ENCODE peak calls at places on chromosomes 5 and 9, in six cellular contexts. One of them, this sample, is unnamed.

GRCh38 chr5:176570044-176570443 is 20.9 kb downstream of the CDHR2 start:
- DNase-seq in suprapubic skin: no peak
- DNase-seq in fibroblast of lung: peak
- DNase-seq in keratinocyte: no peak
- DNase-seq in tibial nerve: no peak
- DNase-seq in cardiac fibroblast: peak
- DNase-seq in this sample: peak

GRCh38 chr5:79436821-79437220 is 77.1 kb downstream of the HOMER1 start:
- DNase-seq in suprapubic skin: no peak
- DNase-seq in fibroblast of lung: peak
- DNase-seq in keratinocyte: no peak
- DNase-seq in tibial nerve: no peak
- DNase-seq in cardiac fibroblast: peak
- DNase-seq in this sample: peak

GRCh38 chr5:36090033-36090432 is 23.4 kb upstream of the UGT3A2 start:
- DNase-seq in suprapubic skin: no peak
- DNase-seq in fibroblast of lung: peak
- DNase-seq in keratinocyte: no peak
- DNase-seq in tibial nerve: no peak
- DNase-seq in cardiac fibroblast: peak
- DNase-seq in this sample: peak

GRCh38 chr5:1962619-1963355 is 80.1 kb upstream of the IRX4 start:
- DNase-seq in suprapubic skin: no peak
- DNase-seq in fibroblast of lung: no peak
- DNase-seq in keratinocyte: peak
- DNase-seq in tibial nerve: no peak
- DNase-seq in cardiac fibroblast: no peak
- DNase-seq in this sample: no peak

GRCh38 chr9:82154573-82154972 is 166.0 kb downstream of the SPATA31D1 start:
- DNase-seq in suprapubic skin: no peak
- DNase-seq in fibroblast of lung: no peak
- DNase-seq in keratinocyte: no peak
- DNase-seq in tibial nerve: no peak
- DNase-seq in cardiac fibroblast: no peak
- DNase-seq in this sample: no peak

GRCh38 chr9:93252781-93253530 is 69.0 kb downstream of the WNK2 start:
- DNase-seq in suprapubic skin: no peak
- DNase-seq in fibroblast of lung: no peak
- DNase-seq in keratinocyte: no peak
- DNase-seq in tibial nerve: no peak
- DNase-seq in cardiac fibroblast: no peak
- DNase-seq in this sample: no peak

GRCh38 chr5:132334812-132335211 is 34.7 kb upstream of the SLC22A5 start:
- DNase-seq in suprapubic skin: no peak
- DNase-seq in fibroblast of lung: peak
- DNase-seq in keratinocyte: no peak
- DNase-seq in tibial nerve: no peak
- DNase-seq in cardiac fibroblast: no peak
- DNase-seq in this sample: peak

GRCh38 chr9:14435871-14436270 is 121.9 kb upstream of the NFIB start:
- DNase-seq in suprapubic skin: no peak
- DNase-seq in fibroblast of lung: no peak
- DNase-seq in keratinocyte: no peak
- DNase-seq in tibial nerve: no peak
- DNase-seq in cardiac fibroblast: no peak
- DNase-seq in this sample: no peak

GRCh38 chr9:83620841-83621636 is 1.9 kb upstream of the IDNK start:
- DNase-seq in suprapubic skin: no peak
- DNase-seq in fibroblast of lung: peak
- DNase-seq in keratinocyte: no peak
- DNase-seq in tibial nerve: peak
- DNase-seq in cardiac fibroblast: peak
- DNase-seq in this sample: peak

GRCh38 chr5:128536229-128536860 is 1.7 kb downstream of the FBN2 start:
- DNase-seq in suprapubic skin: no peak
- DNase-seq in fibroblast of lung: peak
- DNase-seq in keratinocyte: no peak
- DNase-seq in tibial nerve: no peak
- DNase-seq in cardiac fibroblast: peak
- DNase-seq in this sample: no peak

GRCh38 chr5:174319551-174319950 is 274.0 kb downstream of the NSG2 start:
- DNase-seq in suprapubic skin: peak
- DNase-seq in fibroblast of lung: no peak
- DNase-seq in keratinocyte: no peak
- DNase-seq in tibial nerve: no peak
- DNase-seq in cardiac fibroblast: no peak
- DNase-seq in this sample: no peak

DNA sequence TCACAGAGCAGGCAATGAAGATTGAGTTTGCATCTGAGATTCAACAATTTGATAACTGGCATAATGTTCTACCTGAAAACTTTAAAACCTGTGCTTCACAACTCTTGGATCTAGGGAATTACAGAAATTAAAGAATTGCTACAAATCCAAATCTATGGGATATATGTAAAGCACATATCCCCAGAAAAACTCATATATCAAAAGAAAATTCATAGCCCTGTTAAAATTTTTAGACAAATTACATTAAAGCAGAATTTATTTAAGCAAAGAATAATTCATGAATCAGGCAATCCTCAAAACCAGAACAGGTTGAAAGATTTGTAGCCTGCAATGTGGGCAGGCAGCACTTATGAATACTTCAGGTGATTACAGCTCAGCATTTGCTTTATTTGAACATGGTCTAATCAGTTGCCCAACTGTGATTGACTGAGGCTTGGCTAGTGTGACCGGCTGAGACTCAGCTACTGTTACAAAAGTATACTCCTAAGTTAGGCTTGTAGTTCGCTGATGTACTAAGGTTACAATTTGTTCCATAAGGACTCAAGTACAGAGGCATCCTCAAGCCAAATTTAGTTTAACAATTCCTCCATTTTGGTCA is 10.3 kb upstream of the UBTD2 start:
- DNase-seq in suprapubic skin: no peak
- DNase-seq in fibroblast of lung: no peak
- DNase-seq in keratinocyte: no peak
- DNase-seq in tibial nerve: no peak
- DNase-seq in cardiac fibroblast: no peak
- DNase-seq in this sample: no peak
- TF ChIP-seq CTCF in suprapubic skin: no peak
- TF ChIP-seq CTCF in fibroblast of lung: no peak
- TF ChIP-seq CTCF in keratinocyte: no peak
- TF ChIP-seq CTCF in tibial nerve: no peak
- TF ChIP-seq CTCF in cardiac fibroblast: no peak
- TF ChIP-seq CTCF in this sample: no peak

DNA sequence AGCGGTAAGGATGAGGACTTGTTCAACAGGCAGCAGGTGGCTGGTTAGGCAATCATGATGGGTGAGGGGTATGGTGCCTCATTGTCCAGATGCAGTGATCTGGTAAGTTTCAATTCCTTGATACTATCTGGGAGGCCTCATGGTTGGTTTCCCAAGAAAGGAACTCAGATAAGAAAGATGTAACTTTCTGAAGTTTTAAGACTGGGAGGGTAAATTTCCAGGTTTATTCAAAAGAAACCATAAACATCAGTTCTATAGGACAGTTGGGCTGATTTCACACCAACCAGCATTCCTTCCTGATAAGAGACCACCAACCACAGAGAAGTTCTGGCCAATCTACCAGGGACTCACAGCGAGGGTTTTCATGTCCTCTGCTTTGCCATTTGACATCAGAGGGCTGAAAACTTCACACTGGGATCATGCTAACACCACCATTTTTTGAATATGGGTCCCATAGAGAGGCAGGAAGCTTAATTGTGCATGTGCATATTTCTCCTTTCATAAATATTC is 773 bp upstream of the AGGF1 start:
- DNase-seq in suprapubic skin: no peak
- DNase-seq in fibroblast of lung: no peak
- DNase-seq in keratinocyte: no peak
- DNase-seq in tibial nerve: no peak
- DNase-seq in cardiac fibroblast: no peak
- DNase-seq in this sample: no peak
- H3K4me3 ChIP-seq in suprapubic skin: peak
- H3K4me3 ChIP-seq in fibroblast of lung: peak
- H3K4me3 ChIP-seq in keratinocyte: no peak
- H3K4me3 ChIP-seq in tibial nerve: peak
- H3K4me3 ChIP-seq in cardiac fibroblast: no peak
- H3K4me3 ChIP-seq in this sample: no peak

GRCh38 chr5:78062645-78063044 is 231.9 kb downstream of the AP3B1 start:
- DNase-seq in suprapubic skin: no peak
- DNase-seq in fibroblast of lung: no peak
- DNase-seq in keratinocyte: no peak
- DNase-seq in tibial nerve: no peak
- DNase-seq in cardiac fibroblast: no peak
- DNase-seq in this sample: no peak

GRCh38 chr5:78060421-78060820 is 234.1 kb downstream of the AP3B1 start:
- DNase-seq in suprapubic skin: no peak
- DNase-seq in fibroblast of lung: peak
- DNase-seq in keratinocyte: no peak
- DNase-seq in tibial nerve: no peak
- DNase-seq in cardiac fibroblast: peak
- DNase-seq in this sample: peak

GRCh38 chr5:78056053-78056452 is 238.4 kb downstream of the AP3B1 start:
- DNase-seq in suprapubic skin: no peak
- DNase-seq in fibroblast of lung: no peak
- DNase-seq in keratinocyte: no peak
- DNase-seq in tibial nerve: no peak
- DNase-seq in cardiac fibroblast: no peak
- DNase-seq in this sample: no peak

GRCh38 chr5:78056901-78057514 is 237.5 kb downstream of the AP3B1 start:
- DNase-seq in suprapubic skin: no peak
- DNase-seq in fibroblast of lung: no peak
- DNase-seq in keratinocyte: no peak
- DNase-seq in tibial nerve: no peak
- DNase-seq in cardiac fibroblast: peak
- DNase-seq in this sample: no peak
- TF ChIP-seq CTCF in suprapubic skin: no peak
- TF ChIP-seq CTCF in fibroblast of lung: no peak
- TF ChIP-seq CTCF in keratinocyte: no peak
- TF ChIP-seq CTCF in tibial nerve: no peak
- TF ChIP-seq CTCF in cardiac fibroblast: peak
- TF ChIP-seq CTCF in this sample: no peak

GRCh38 chr9:135907446-135908333 is at the start of gene CAMSAP1:
- DNase-seq in suprapubic skin: peak
- DNase-seq in fibroblast of lung: peak
- DNase-seq in keratinocyte: peak
- DNase-seq in tibial nerve: peak
- DNase-seq in cardiac fibroblast: peak
- DNase-seq in this sample: peak
- H3K4me3 ChIP-seq in suprapubic skin: peak
- H3K4me3 ChIP-seq in fibroblast of lung: peak
- H3K4me3 ChIP-seq in keratinocyte: peak
- H3K4me3 ChIP-seq in tibial nerve: peak
- H3K4me3 ChIP-seq in cardiac fibroblast: peak
- H3K4me3 ChIP-seq in this sample: peak

DNA sequence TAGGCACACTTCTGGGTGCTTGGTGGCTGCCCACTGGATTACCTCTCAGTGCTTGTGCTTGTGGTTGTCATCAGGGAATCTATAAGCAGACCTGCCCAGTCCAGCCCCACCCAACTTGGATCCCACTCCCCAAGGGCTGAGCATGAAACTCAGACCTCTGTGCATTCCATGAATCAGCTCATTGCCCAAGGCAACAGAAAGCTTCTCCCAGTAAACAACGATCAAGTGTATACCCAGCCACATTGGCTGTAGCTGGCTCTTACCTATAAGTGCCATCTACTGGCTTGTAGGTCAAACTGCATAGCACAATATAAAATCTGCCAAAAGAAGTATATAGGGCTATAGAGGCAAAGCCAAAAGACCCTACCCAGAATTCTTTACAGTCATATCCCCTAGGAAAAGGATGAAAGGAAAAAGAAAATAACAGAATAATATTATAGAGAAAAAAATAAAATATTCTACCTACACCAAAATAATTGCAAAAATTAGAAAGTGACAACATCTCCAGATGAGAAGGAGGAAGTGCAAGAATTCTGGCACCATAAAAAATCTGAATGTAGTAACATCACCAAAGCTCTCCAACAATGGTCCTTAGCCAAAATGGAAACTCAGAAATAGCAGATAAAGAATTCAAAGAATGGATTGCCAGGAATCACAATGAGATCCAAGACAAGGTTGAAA is 321.0 kb upstream of the TRPC7 start:
- DNase-seq in suprapubic skin: no peak
- DNase-seq in fibroblast of lung: peak
- DNase-seq in keratinocyte: no peak
- DNase-seq in tibial nerve: no peak
- DNase-seq in cardiac fibroblast: peak
- DNase-seq in this sample: peak
- TF ChIP-seq CTCF in suprapubic skin: no peak
- TF ChIP-seq CTCF in fibroblast of lung: peak
- TF ChIP-seq CTCF in keratinocyte: peak
- TF ChIP-seq CTCF in tibial nerve: no peak
- TF ChIP-seq CTCF in cardiac fibroblast: peak
- TF ChIP-seq CTCF in this sample: peak

GRCh38 chr9:127904888-127905728 is 5.7 kb upstream of the ST6GALNAC6 start:
- DNase-seq in suprapubic skin: no peak
- DNase-seq in fibroblast of lung: no peak
- DNase-seq in keratinocyte: no peak
- DNase-seq in tibial nerve: no peak
- DNase-seq in cardiac fibroblast: no peak
- DNase-seq in this sample: no peak

GRCh38 chr9:127903557-127904475 is 4.4 kb upstream of the ST6GALNAC6 start:
- DNase-seq in suprapubic skin: no peak
- DNase-seq in fibroblast of lung: no peak
- DNase-seq in keratinocyte: no peak
- DNase-seq in tibial nerve: peak
- DNase-seq in cardiac fibroblast: peak
- DNase-seq in this sample: no peak

GRCh38 chr9:127904518-127904887 is 5.1 kb upstream of the ST6GALNAC6 start:
- DNase-seq in suprapubic skin: no peak
- DNase-seq in fibroblast of lung: no peak
- DNase-seq in keratinocyte: no peak
- DNase-seq in tibial nerve: no peak
- DNase-seq in cardiac fibroblast: peak
- DNase-seq in this sample: no peak

GRCh38 chr9:127907867-127908659 is 8.7 kb upstream of the ST6GALNAC6 start:
- DNase-seq in suprapubic skin: no peak
- DNase-seq in fibroblast of lung: no peak
- DNase-seq in keratinocyte: no peak
- DNase-seq in tibial nerve: no peak
- DNase-seq in cardiac fibroblast: no peak
- DNase-seq in this sample: no peak

DNA sequence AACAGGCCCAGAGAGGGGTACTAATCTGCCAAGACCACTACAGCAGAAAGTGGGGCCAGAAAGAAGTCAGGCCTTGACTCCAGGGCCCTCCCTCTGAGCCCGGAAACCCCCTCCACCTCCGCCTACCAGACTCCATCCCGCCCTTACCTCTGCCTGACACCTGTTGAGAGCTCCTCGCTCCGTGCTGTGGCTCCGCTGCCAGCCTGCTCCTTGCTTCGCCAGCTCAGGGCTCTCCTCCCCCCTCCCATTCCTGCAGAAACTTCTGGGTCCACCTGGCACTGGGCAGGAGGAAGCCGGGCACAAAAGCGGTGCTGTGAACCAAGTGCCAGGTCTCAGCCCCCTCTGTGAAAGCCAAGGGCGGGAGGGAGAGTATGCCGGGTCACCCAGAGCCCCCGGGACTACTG is 6.4 kb upstream of the ST6GALNAC6 start:
- DNase-seq in suprapubic skin: no peak
- DNase-seq in fibroblast of lung: no peak
- DNase-seq in keratinocyte: no peak
- DNase-seq in tibial nerve: no peak
- DNase-seq in cardiac fibroblast: no peak
- DNase-seq in this sample: no peak
- H3K4me3 ChIP-seq in suprapubic skin: no peak
- H3K4me3 ChIP-seq in fibroblast of lung: no peak
- H3K4me3 ChIP-seq in keratinocyte: no peak
- H3K4me3 ChIP-seq in tibial nerve: no peak
- H3K4me3 ChIP-seq in cardiac fibroblast: no peak
- H3K4me3 ChIP-seq in this sample: no peak

This sample was measured in fibroblast of mammary gland.